ENCODE peak calls at places on chromosome 19, in six cellular contexts. T, W, C, L, X and V are unnamed samples.
A peak's percentile ranks its signal among the peaks of the same experiment; 100 is the strongest.

GRCh38 chr19:47109541-47110375 is 3.8 kb downstream of the ZC3H4 start:
- DNase-seq in T (peak; percentile 49), W (no peak), C (peak; percentile 65), L (no peak), X (no peak), V (no peak)

GRCh38 chr19:39759457-39760184 is 19.0 kb upstream of the LEUTX start:
- DNase-seq in T (no peak), W (no peak), C (no peak), L (no peak), X (no peak), V (no peak)

GRCh38 chr19:49758292-49758691 is 4.8 kb downstream of the TSKS start:
- DNase-seq in T (peak; percentile 83), W (no peak), C (peak; percentile 71), L (no peak), X (no peak), V (no peak)

GRCh38 chr19:48614436-48615144 is at the start of gene FAM83E:
- DNase-seq in T (no peak), W (no peak), C (no peak), L (peak; percentile 77), X (peak; percentile 53), V (no peak)

GRCh38 chr19:47713046-47714021 is at the start of gene EHD2:
- DNase-seq in T (peak; percentile 76), W (no peak), C (peak; percentile 76), L (peak; percentile 64), X (peak; percentile 40), V (no peak)

GRCh38 chr19:29171525-29171924 is 41.4 kb downstream of the UQCRFS1 start:
- DNase-seq in T (no peak), W (no peak), C (no peak), L (no peak), X (no peak), V (no peak)

GRCh38 chr19:38457202-38457601 is 23.7 kb downstream of the RYR1 start:
- DNase-seq in T (no peak), W (no peak), C (no peak), L (no peak), X (no peak), V (no peak)

GRCh38 chr19:11578342-11579142 is 1.1 kb upstream of the ACP5 start:
- DNase-seq in T (no peak), W (no peak), C (peak; percentile 33), L (peak; percentile 56), X (peak; percentile 48), V (no peak)

GRCh38 chr19:14347999-14348889 is 33.0 kb upstream of the ADGRE5 start:
- DNase-seq in T (no peak), W (peak; percentile 19), C (peak; percentile 60), L (peak; percentile 76), X (peak; percentile 67), V (peak; percentile 60)

GRCh38 chr19:56149656-56150038 is 8.6 kb downstream of the ZNF444 start:
- DNase-seq in T (no peak), W (no peak), C (no peak), L (no peak), X (no peak), V (no peak)

GRCh38 chr19:56147307-56147706 is 6.2 kb downstream of the ZNF444 start:
- DNase-seq in T (no peak), W (no peak), C (no peak), L (no peak), X (no peak), V (no peak)

GRCh38 chr19:56148096-56148495 is 7.0 kb downstream of the ZNF444 start:
- DNase-seq in T (no peak), W (no peak), C (no peak), L (no peak), X (no peak), V (no peak)

GRCh38 chr19:56152644-56153043 is 11.6 kb downstream of the ZNF444 start:
- DNase-seq in T (no peak), W (no peak), C (no peak), L (no peak), X (no peak), V (no peak)

DNA sequence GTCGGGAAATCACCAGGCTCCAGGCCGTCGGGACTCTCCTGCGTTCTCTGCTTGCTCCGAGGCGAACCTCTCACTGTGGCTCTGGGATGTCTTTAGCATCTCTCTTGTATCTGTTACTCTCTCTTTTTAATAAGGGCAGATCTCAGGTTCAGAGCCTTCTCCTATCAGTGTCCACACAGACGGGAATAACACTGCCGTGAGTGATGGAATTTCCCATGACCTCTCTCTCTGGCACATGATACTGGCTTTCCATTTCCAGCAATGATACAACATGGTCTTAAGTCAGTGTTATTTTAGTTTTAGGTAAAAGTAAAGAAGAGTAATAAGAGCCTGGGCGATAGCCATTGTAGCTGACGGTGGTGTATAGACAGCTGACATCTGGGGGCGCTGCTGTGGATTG is 9.3 kb downstream of the ZNF444 start:
- DNase-seq in T (no peak), W (no peak), C (no peak), L (no peak), X (no peak), V (no peak)
- H3K27ac ChIP-seq in T (no peak overlapping the region), W (no peak overlapping the region), C (no peak overlapping the region), L (no peak overlapping the region), X (no peak overlapping the region), V (no peak overlapping the region)

GRCh38 chr19:9620842-9621155 is 233 bp downstream of the ZNF561 start:
- DNase-seq in T (no peak), W (no peak), C (no peak), L (no peak), X (no peak), V (no peak)

GRCh38 chr19:9615828-9616227 is 5.2 kb downstream of the ZNF561 start:
- DNase-seq in T (no peak), W (no peak), C (no peak), L (no peak), X (no peak), V (no peak)

GRCh38 chr19:9622531-9622930 is 1.5 kb upstream of the ZNF561 start:
- DNase-seq in T (no peak), W (no peak), C (no peak), L (no peak), X (no peak), V (no peak)

GRCh38 chr19:9621156-9622037 is at the start of gene ZNF561:
- DNase-seq in T (peak; percentile 89), W (peak; percentile 54), C (peak; percentile 93), L (peak; percentile 89), X (peak; percentile 86), V (peak; percentile 86)
- H3K18ac ChIP-seq in T (peak within 1 kb of the TSS; percentile 91), W (peak within 1 kb of the TSS; percentile 96), C (peak within 1 kb of the TSS; percentile 74), L (peak within 1 kb of the TSS; percentile 97), X (peak within 1 kb of the TSS; percentile 94), V (peak within 1 kb of the TSS; percentile 98)

GRCh38 chr19:40808021-40808325 is 9.0 kb downstream of the EGLN2 start:
- DNase-seq in T (no peak), W (no peak), C (no peak), L (no peak), X (no peak), V (no peak)

GRCh38 chr19:40808497-40808896 is 9.5 kb downstream of the EGLN2 start:
- DNase-seq in T (no peak), W (no peak), C (no peak), L (no peak), X (no peak), V (no peak)

GRCh38 chr19:40810160-40810559 is 11.2 kb downstream of the EGLN2 start:
- DNase-seq in T (no peak), W (no peak), C (no peak), L (no peak), X (no peak), V (no peak)

GRCh38 chr19:40807147-40808020 is 8.4 kb downstream of the EGLN2 start:
- DNase-seq in T (no peak), W (no peak), C (no peak), L (peak; percentile 86), X (peak; percentile 76), V (no peak)

DNA sequence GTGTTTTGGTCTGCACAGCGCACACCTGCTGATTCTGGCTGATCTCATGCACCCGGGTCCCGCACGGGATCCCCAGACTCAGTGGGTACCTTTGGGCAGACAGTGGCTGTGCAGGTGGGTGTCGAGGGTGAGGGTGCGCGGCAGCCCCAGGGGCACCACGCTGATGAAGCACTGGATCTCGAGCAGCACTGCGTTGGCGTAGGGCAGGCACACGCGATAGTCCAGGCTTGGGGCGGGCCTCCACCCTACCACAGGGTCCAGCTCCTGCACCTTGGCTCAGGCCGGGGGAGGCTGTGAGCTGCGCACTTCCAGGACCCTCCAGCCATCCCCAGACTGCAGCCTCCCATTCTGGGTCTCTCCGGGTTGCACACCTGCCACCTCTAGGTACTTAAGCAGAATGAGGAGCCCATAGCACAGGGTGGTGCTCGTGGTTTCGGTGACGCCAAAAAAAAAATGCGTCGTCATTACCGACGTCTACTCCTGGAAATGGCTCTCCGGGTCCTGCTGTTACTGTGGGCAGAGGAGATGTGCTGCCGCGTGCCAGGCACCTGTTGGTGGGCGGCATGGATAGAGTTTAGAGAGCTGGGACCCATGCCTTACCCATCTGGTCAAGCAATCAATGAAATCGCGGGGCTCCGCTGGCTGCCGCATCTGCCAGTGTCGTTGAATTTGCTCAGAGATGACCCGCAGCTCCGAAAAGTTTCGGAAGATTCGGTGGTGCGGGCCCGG is 10.5 kb downstream of the EGLN2 start:
- DNase-seq in T (no peak), W (no peak), C (no peak), L (no peak), X (no peak), V (no peak)
- H3K14ac ChIP-seq in T (no peak overlapping the region), W (no peak overlapping the region), C (no peak overlapping the region), L (no peak overlapping the region), X (no peak overlapping the region), V (no peak overlapping the region)

GRCh38 chr19:5137571-5138124 is 168.7 kb downstream of the KDM4B start:
- DNase-seq in T (no peak), W (peak; percentile 66), C (no peak), L (peak; percentile 92), X (no peak), V (no peak)

GRCh38 chr19:5137114-5137513 is 168.2 kb downstream of the KDM4B start:
- DNase-seq in T (no peak), W (no peak), C (no peak), L (no peak), X (no peak), V (no peak)

GRCh38 chr19:5136060-5136855 is 167.3 kb downstream of the KDM4B start:
- DNase-seq in T (no peak), W (no peak), C (no peak), L (no peak), X (no peak), V (no peak)

GRCh38 chr19:5141278-5141925 is 172.5 kb downstream of the KDM4B start:
- DNase-seq in T (peak; percentile 45), W (no peak), C (no peak), L (no peak), X (peak; percentile 57), V (no peak)

DNA sequence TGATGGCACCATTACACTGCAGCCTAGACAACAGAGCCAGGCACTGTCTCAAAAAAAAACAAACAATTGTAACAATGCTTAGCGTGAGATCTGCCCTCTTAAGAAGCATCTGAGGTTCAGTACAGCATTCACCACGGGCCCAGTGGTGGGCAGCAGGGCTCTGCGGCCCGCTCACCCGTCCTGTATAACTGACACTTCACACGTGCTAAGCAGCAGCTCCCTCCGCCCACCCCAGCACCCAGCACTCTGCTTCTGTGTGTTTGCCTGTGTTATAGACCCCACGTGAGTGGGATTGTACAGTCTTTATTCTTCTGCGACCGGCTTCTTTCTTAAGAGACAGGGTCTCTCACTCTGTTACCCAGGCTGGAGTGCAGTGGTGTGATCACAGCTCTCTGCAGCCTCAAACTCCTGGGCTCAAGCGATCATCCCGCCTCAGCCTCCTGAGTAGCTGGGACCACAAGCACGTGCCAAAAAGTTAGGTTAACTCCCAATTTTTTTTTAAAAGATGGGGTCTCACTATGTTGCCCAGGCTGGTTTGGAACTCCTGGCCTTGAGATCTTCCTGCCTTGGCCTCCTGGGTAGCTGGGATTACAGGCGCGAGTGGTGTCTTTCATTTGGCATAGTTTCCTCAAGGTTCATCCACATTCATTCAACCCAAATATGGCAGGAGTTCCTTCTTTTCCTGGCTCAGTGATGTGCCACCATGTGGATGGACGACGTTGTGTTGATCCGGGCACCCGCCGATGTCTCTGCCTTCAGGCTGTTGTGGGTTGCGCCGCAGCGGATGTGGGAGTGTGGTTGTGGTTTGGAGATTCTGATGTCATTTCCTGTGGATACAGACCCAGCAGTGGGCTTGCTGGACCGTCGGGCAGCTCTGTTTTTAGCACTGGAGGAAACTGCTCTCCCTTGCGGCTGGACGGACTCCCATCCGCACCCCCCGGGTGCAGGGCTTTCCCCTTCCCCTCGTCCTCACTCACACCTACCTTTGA is 170.0 kb downstream of the KDM4B start:
- DNase-seq in T (peak; percentile 47), W (no peak), C (peak; percentile 77), L (no peak), X (peak; percentile 96), V (no peak)
- H3K27ac ChIP-seq in T (no peak overlapping the region), W (no peak overlapping the region), C (peak overlapping the region; percentile 25), L (no peak overlapping the region), X (no peak overlapping the region), V (no peak overlapping the region)